ENCODE peak calls at places on chromosomes 3 and 15, in seven cellular contexts. U, S, E, W, I, Z and P are unnamed samples.

GRCh38 chr3:98692787-98693473 is 70.2 kb upstream of the ST3GAL6 start:
- DNase-seq in E (no peak), S (no peak), U (no peak), Z (no peak), W (no peak), I (no peak), P (no peak)

GRCh38 chr3:105559856-105560255 is 193.1 kb downstream of the ALCAM start:
- DNase-seq in U (no peak), E (no peak), Z (no peak), I (no peak), W (no peak), S (no peak), P (no peak)

GRCh38 chr3:71146673-71147072 is 436.9 kb downstream of the FOXP1 start:
- DNase-seq in U (no peak), I (no peak), E (no peak), Z (no peak), S (no peak), W (no peak), P (no peak)

GRCh38 chr3:45955017-45955647 is 11.9 kb downstream of the CXCR6 start:
- DNase-seq in E (no peak), S (no peak), Z (no peak), W (no peak), I (no peak), U (no peak), P (no peak)

GRCh38 chr3:70914889-70915288 is 602.5 kb upstream of the MDFIC2 start:
- DNase-seq in E (no peak), S (no peak), Z (no peak), U (no peak), W (no peak), I (no peak), P (no peak)

GRCh38 chr3:13837751-13838150 is 42.1 kb downstream of the WNT7A start:
- DNase-seq in Z (no peak), U (no peak), S (no peak), W (no peak), E (no peak), I (no peak), P (no peak)

GRCh38 chr15:56249080-56249479 is 5.4 kb upstream of the RFX7 start:
- DNase-seq in Z (peak), W (no peak), S (no peak), U (peak), I (peak), E (no peak), P (no peak)

GRCh38 chr3:192892981-192893827 is 24.5 kb downstream of the MB21D2 start:
- DNase-seq in I (peak), S (no peak), E (peak), Z (peak), U (no peak), W (no peak), P (peak)

GRCh38 chr3:138137901-138138300 is 5.7 kb upstream of the A4GNT start:
- DNase-seq in I (no peak), U (no peak), W (no peak), Z (no peak), S (no peak), E (no peak), P (no peak)

GRCh38 chr3:147120029-147120428 is 286.3 kb downstream of the ZIC4 start:
- DNase-seq in W (peak), U (no peak), E (no peak), S (no peak), Z (peak), I (peak), P (no peak)

GRCh38 chr3:170307998-170308398 is 49.5 kb upstream of the SKIL start:
- DNase-seq in Z (no peak), U (no peak), W (no peak), S (peak), I (no peak), E (no peak), P (peak)

GRCh38 chr15:44726568-44727461 is 9.5 kb upstream of the TRIM69 start:
- DNase-seq in W (no peak), S (no peak), I (peak), Z (peak), E (no peak), U (no peak), P (no peak)

GRCh38 chr3:157151151-157151550 is 8.8 kb downstream of the CCNL1 start:
- DNase-seq in I (no peak), U (no peak), Z (no peak), E (no peak), W (no peak), S (no peak), P (no peak)

GRCh38 chr3:12024959-12025570 is 20.9 kb downstream of the SYN2 start:
- DNase-seq in W (no peak), Z (no peak), I (no peak), S (no peak), E (no peak), U (no peak), P (no peak)

GRCh38 chr15:90320885-90321278 is 31.2 kb upstream of the ZNF774 start:
- DNase-seq in E (no peak), I (no peak), S (no peak), Z (no peak), U (no peak), W (no peak), P (no peak)

GRCh38 chr3:15428539-15428938 is 1.1 kb downstream of the EAF1 start:
- DNase-seq in U (no peak), I (no peak), W (no peak), S (no peak), Z (peak), E (no peak), P (no peak)

GRCh38 chr3:168589376-168589775 is 493.7 kb upstream of the GOLIM4 start:
- DNase-seq in Z (no peak), S (no peak), E (no peak), W (no peak), I (no peak), U (no peak), P (no peak)